ENCODE peak calls at places on chromosomes 1 and 21, in four cellular contexts. D is uterus, B is fibroblast of the aortic adventitia, W is HFF-Myc. G is an unnamed sample.

GRCh38 chr1:6184083-6184783 is 4.1 kb upstream of the CHD5 start:
- DNase-seq in D (no peak), B (no peak), W (no peak), G (no peak)

GRCh38 chr1:54297596-54298283 is 97.8 kb downstream of the MRPL37 start:
- DNase-seq in D (no peak), B (no peak), W (no peak), G (no peak)

GRCh38 chr21:35102488-35103407 is 53.6 kb upstream of the RUNX1 start:
- DNase-seq in D (no peak), B (no peak), W (no peak), G (no peak)

GRCh38 chr1:20058531-20058930 is 11.5 kb upstream of the PLA2G5 start:
- DNase-seq in D (no peak), B (peak; percentile 53), W (peak; percentile 36), G (no peak)

GRCh38 chr1:160245420-160245819 is 16.9 kb downstream of the DCAF8 start:
- DNase-seq in D (no peak), B (no peak), W (no peak), G (no peak)

GRCh38 chr1:191588905-191589304 is 569.4 kb upstream of the RGS18 start:
- DNase-seq in D (no peak), B (no peak), W (no peak), G (no peak)

GRCh38 chr1:3872546-3872945 is 15.3 kb downstream of the DFFB start:
- DNase-seq in D (no peak), B (no peak), W (no peak), G (no peak)

GRCh38 chr1:176996455-176997090 is 167.9 kb downstream of the ASTN1 start:
- DNase-seq in D (no peak), B (no peak), W (no peak), G (no peak)

GRCh38 chr1:67668660-67669059 is 16.3 kb upstream of the GADD45A start:
- DNase-seq in D (no peak), B (no peak), W (no peak), G (no peak)

GRCh38 chr1:218171302-218171893 is 113.7 kb upstream of the RRP15 start:
- DNase-seq in D (no peak), B (peak; percentile 69), W (peak; percentile 15), G (no peak)

GRCh38 chr1:166948856-166949350 is 26.4 kb downstream of the ILDR2 start:
- DNase-seq in D (no peak), B (no peak), W (no peak), G (no peak)

GRCh38 chr1:231800071-231800470 is 173.5 kb downstream of the DISC1 start:
- DNase-seq in D (no peak), B (peak; percentile 59), W (no peak), G (no peak)

GRCh38 chr1:202158810-202159533 is 1.4 kb downstream of the PTPN7 start:
- DNase-seq in D (no peak), B (no peak), W (no peak), G (no peak)

GRCh38 chr21:31459457-31459856 is 115.4 kb upstream of the TIAM1 start:
- DNase-seq in D (no peak), B (no peak), W (no peak), G (no peak)

GRCh38 chr21:32520885-32521735 is 64.2 kb downstream of the TCP10L start:
- DNase-seq in D (peak; percentile 94), B (peak; percentile 99), W (peak; percentile 60), G (no peak)
- H3K4me3 ChIP-seq in D (no peak overlapping the region), B (no peak overlapping the region), W (no peak overlapping the region), G (no peak overlapping the region)

GRCh38 chr1:222654849-222655248 is 37.0 kb downstream of the MIA3 start:
- DNase-seq in D (no peak), B (peak; percentile 7), W (no peak), G (no peak)
- TF ChIP-seq CTCF in D (no peak), B (no peak), W (no peak), G (no peak)

GRCh38 chr1:11921022-11921421 is 5.2 kb downstream of the KIAA2013 start:
- DNase-seq in D (no peak), B (no peak), W (no peak), G (no peak)
- H3K4me3 ChIP-seq in D (no peak overlapping the region), B (no peak overlapping the region), W (no peak overlapping the region), G (no peak overlapping the region)

GRCh38 chr1:233373226-233373625 is 45.7 kb downstream of the MAP3K21 start:
- DNase-seq in D (no peak), B (no peak), W (no peak), G (peak; percentile 39)

GRCh38 chr1:233372218-233373125 is 44.9 kb downstream of the MAP3K21 start:
- DNase-seq in D (no peak), B (no peak), W (no peak), G (no peak)

GRCh38 chr1:233375653-233376052 is 48.1 kb downstream of the MAP3K21 start:
- DNase-seq in D (no peak), B (no peak), W (no peak), G (no peak)

GRCh38 chr1:233379869-233380438 is 52.4 kb downstream of the MAP3K21 start:
- DNase-seq in D (no peak), B (no peak), W (no peak), G (no peak)

GRCh38 chr1:233376711-233377110 is 49.2 kb downstream of the MAP3K21 start:
- DNase-seq in D (no peak), B (no peak), W (no peak), G (no peak)
- TF ChIP-seq CTCF in D (no peak), B (no peak), W (no peak), G (no peak)

GRCh38 chr1:34590211-34590623 is 164.6 kb upstream of the GJB5 start:
- DNase-seq in D (no peak), B (no peak), W (no peak), G (no peak)

GRCh38 chr1:34591751-34592629 is 162.9 kb upstream of the GJB5 start:
- DNase-seq in D (no peak), B (peak; percentile 11), W (no peak), G (no peak)
- H3K4me3 ChIP-seq in D (no peak overlapping the region), B (no peak overlapping the region), W (no peak overlapping the region), G (no peak overlapping the region)

GRCh38 chr1:46086581-46086980 is 45.8 kb downstream of the PIK3R3 start:
- DNase-seq in D (no peak), B (no peak), W (no peak), G (no peak)

GRCh38 chr1:46081620-46082019 is 50.8 kb downstream of the PIK3R3 start:
- DNase-seq in D (no peak), B (no peak), W (no peak), G (no peak)

GRCh38 chr1:46083579-46083978 is 48.9 kb downstream of the PIK3R3 start:
- DNase-seq in D (no peak), B (no peak), W (no peak), G (no peak)

GRCh38 chr1:46087891-46088290 is 44.5 kb downstream of the PIK3R3 start:
- DNase-seq in D (no peak), B (no peak), W (no peak), G (no peak)

DNA sequence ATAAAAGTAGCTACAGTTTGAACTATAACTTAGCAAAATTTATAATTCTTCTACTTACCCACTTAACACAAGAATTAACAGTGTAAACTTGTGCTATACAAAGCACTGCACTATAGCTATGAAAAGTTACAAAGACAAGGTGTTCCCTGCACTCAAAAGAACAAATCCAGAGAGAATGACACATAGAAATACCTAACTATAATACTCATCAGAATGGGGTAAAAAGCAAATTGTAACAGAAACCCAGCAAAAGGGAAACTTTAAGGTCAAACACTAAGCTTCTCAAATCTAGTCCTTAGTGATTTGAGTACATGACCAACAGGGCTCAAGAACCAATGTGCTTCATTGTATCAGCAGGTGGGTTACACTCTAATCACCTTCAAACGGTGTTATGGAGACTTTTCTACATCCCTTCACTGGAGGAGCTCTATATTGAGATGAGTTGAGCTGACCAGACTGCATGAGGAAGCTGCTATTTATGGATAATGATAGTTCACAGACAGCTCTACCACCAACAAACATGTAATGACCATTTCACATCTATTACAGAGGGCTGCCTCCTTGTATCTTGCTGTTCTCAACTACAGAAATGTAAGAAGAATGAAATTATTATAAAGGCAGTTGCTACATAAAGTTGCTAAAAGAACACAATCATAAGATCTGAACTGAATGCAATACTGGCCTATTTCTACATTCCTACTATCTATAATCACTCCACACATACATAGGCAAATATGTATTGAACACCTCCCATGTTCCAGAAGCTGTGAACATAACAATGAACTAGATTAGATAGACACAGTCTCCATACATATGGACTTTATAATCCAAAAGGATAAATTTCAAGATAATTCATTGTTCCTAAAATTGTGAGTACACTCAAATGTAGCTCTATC is 47.6 kb downstream of the PIK3R3 start:
- DNase-seq in D (no peak), B (peak; percentile 14), W (no peak), G (no peak)
- TF ChIP-seq CTCF in D (no peak), B (no peak), W (no peak), G (no peak)

GRCh38 chr1:220884981-220885918 is 6.0 kb downstream of the HLX start:
- DNase-seq in D (no peak), B (no peak), W (no peak), G (no peak)
- H3K4me3 ChIP-seq in D (no peak overlapping the region), B (no peak overlapping the region), W (no peak overlapping the region), G (no peak overlapping the region)

GRCh38 chr1:145978860-145979745 is 14.6 kb downstream of the POLR3GL start:
- DNase-seq in D (peak; percentile 98), B (peak; percentile 100), W (peak; percentile 100), G (peak; percentile 96)
- TF ChIP-seq CTCF in D (peak; percentile 19), B (peak; percentile 34), W (peak; percentile 13), G (no peak)

G was measured in LNCaP clone FGC.